ENCODE peak calls at places on chromosomes 5 and 9, in four cellular contexts. V, L, D and U are unnamed samples.

GRCh38 chr5:150350524-150351344 is 6.8 kb upstream of the TCOF1 start:
- DNase-seq in V (peak; percentile 83), L (peak; percentile 72), D (peak; percentile 85), U (peak; percentile 84)

GRCh38 chr5:126189862-126190261 is 233.3 kb upstream of the GRAMD2B start:
- DNase-seq in V (no peak), L (no peak), D (no peak), U (no peak)

GRCh38 chr5:144072518-144072927 is 97.9 kb downstream of the YIPF5 start:
- DNase-seq in V (no peak), L (peak; percentile 4), D (peak; percentile 74), U (peak; percentile 43)

GRCh38 chr5:173789031-173789920 is 98.9 kb upstream of the CPEB4 start:
- DNase-seq in V (no peak), L (peak; percentile 94), D (peak; percentile 92), U (peak; percentile 99)

GRCh38 chr5:60540855-60541805 is 158.8 kb downstream of the DEPDC1B start:
- DNase-seq in V (no peak), L (no peak), D (peak; percentile 58), U (no peak)

GRCh38 chr5:168056499-168057182 is 234.8 kb upstream of the WWC1 start:
- DNase-seq in V (no peak), L (no peak), D (no peak), U (no peak)

GRCh38 chr9:14238044-14238443 is 75.9 kb downstream of the NFIB start:
- DNase-seq in V (peak; percentile 81), L (peak; percentile 89), D (peak; percentile 39), U (peak; percentile 88)

GRCh38 chr5:113255105-113255504 is 179.7 kb downstream of the TSSK1B start:
- DNase-seq in V (no peak), L (no peak), D (no peak), U (no peak)

GRCh38 chr5:43193952-43194321 is 1.9 kb downstream of the NIM1K start:
- DNase-seq in V (no peak), L (no peak), D (peak; percentile 81), U (no peak)

GRCh38 chr9:98341157-98342102 is 86.0 kb upstream of the TBC1D2 start:
- DNase-seq in V (no peak), L (no peak), D (no peak), U (no peak)

GRCh38 chr9:113520109-113520642 is 56.6 kb downstream of the RGS3 start:
- DNase-seq in V (peak; percentile 89), L (peak; percentile 95), D (peak; percentile 27), U (no peak)

GRCh38 chr9:93827545-93828330 is 127.4 kb downstream of the BARX1 start:
- DNase-seq in V (peak; percentile 62), L (peak; percentile 67), D (peak; percentile 67), U (peak; percentile 51)

GRCh38 chr5:35248843-35249780 is 18.8 kb upstream of the PRLR start:
- DNase-seq in V (no peak), L (peak; percentile 14), D (no peak), U (no peak)

GRCh38 chr5:157361865-157362465 is 96.0 kb downstream of the CYFIP2 start:
- DNase-seq in V (no peak), L (peak; percentile 59), D (no peak), U (no peak)

GRCh38 chr5:28324174-28324573 is 1285.8 kb upstream of the CDH9 start:
- DNase-seq in V (no peak), L (no peak), D (no peak), U (no peak)